ENCODE peak calls at places on chromosomes 7 and 10, in six cellular contexts. One of them, this sample, is unnamed.

GRCh38 chr10:23172429-23172828 is 19.7 kb upstream of the PTF1A start:
- DNase-seq in fibroblast of the conjunctiva: no peak
- DNase-seq in AG08396: no peak
- DNase-seq in T47D: no peak
- DNase-seq in mucosa of gallbladder: no peak
- DNase-seq in activated CD4-positive, CD25-positive, alpha-beta regulatory T cell: no peak
- DNase-seq in this sample: no peak

GRCh38 chr10:112950714-112951348 is 784 bp downstream of the TCF7L2 start:
- DNase-seq in activated CD4-positive, CD25-positive, alpha-beta regulatory T cell: no peak
- DNase-seq in AG08396: no peak
- DNase-seq in T47D: no peak
- DNase-seq in mucosa of gallbladder: no peak
- DNase-seq in fibroblast of the conjunctiva: no peak
- DNase-seq in this sample: no peak

GRCh38 chr7:107179326-107180163 is 10.7 kb downstream of the HBP1 start:
- DNase-seq in activated CD4-positive, CD25-positive, alpha-beta regulatory T cell: no peak
- DNase-seq in mucosa of gallbladder: no peak
- DNase-seq in T47D: no peak
- DNase-seq in AG08396: no peak
- DNase-seq in fibroblast of the conjunctiva: no peak
- DNase-seq in this sample: no peak

GRCh38 chr7:94655884-94656657 is at the start of gene SGCE:
- DNase-seq in mucosa of gallbladder: peak
- DNase-seq in AG08396: peak
- DNase-seq in T47D: no peak
- DNase-seq in fibroblast of the conjunctiva: peak
- DNase-seq in activated CD4-positive, CD25-positive, alpha-beta regulatory T cell: no peak
- DNase-seq in this sample: no peak

GRCh38 chr7:74343281-74344127 is 54.3 kb downstream of the CLIP2 start:
- DNase-seq in AG08396: peak
- DNase-seq in activated CD4-positive, CD25-positive, alpha-beta regulatory T cell: no peak
- DNase-seq in mucosa of gallbladder: no peak
- DNase-seq in fibroblast of the conjunctiva: no peak
- DNase-seq in T47D: no peak
- DNase-seq in this sample: no peak

GRCh38 chr7:128763541-128763940 is 12.1 kb downstream of the OPN1SW start:
- DNase-seq in AG08396: no peak
- DNase-seq in T47D: no peak
- DNase-seq in fibroblast of the conjunctiva: no peak
- DNase-seq in mucosa of gallbladder: no peak
- DNase-seq in activated CD4-positive, CD25-positive, alpha-beta regulatory T cell: no peak
- DNase-seq in this sample: no peak

GRCh38 chr10:75525067-75525466 is 93.6 kb downstream of the LRMDA start:
- DNase-seq in fibroblast of the conjunctiva: no peak
- DNase-seq in activated CD4-positive, CD25-positive, alpha-beta regulatory T cell: no peak
- DNase-seq in mucosa of gallbladder: no peak
- DNase-seq in T47D: no peak
- DNase-seq in AG08396: no peak
- DNase-seq in this sample: no peak

GRCh38 chr7:77687100-77687746 is 9.0 kb upstream of the RSBN1L start:
- DNase-seq in T47D: no peak
- DNase-seq in activated CD4-positive, CD25-positive, alpha-beta regulatory T cell: no peak
- DNase-seq in fibroblast of the conjunctiva: no peak
- DNase-seq in AG08396: peak
- DNase-seq in mucosa of gallbladder: no peak
- DNase-seq in this sample: no peak

GRCh38 chr10:5887641-5888040 is 2.1 kb downstream of the ANKRD16 start:
- DNase-seq in T47D: no peak
- DNase-seq in fibroblast of the conjunctiva: no peak
- DNase-seq in activated CD4-positive, CD25-positive, alpha-beta regulatory T cell: no peak
- DNase-seq in AG08396: no peak
- DNase-seq in mucosa of gallbladder: no peak
- DNase-seq in this sample: no peak

GRCh38 chr7:10815546-10815945 is 158.1 kb upstream of the PHF14 start:
- DNase-seq in fibroblast of the conjunctiva: no peak
- DNase-seq in activated CD4-positive, CD25-positive, alpha-beta regulatory T cell: no peak
- DNase-seq in AG08396: no peak
- DNase-seq in mucosa of gallbladder: no peak
- DNase-seq in T47D: no peak
- DNase-seq in this sample: no peak